ENCODE peak calls at places on chromosomes 16 and 17, in eight cellular contexts. One of them, this sample, is unnamed.

GRCh38 chr17:4043862-4044261 is 79.6 kb upstream of the ATP2A3 start:
- DNase-seq in mesendoderm: no peak
- DNase-seq in effector memory CD4-positive, alpha-beta T cell: peak; percentile 8
- DNase-seq in transverse colon: peak; percentile 74
- DNase-seq in mesenchymal stem cell: no peak
- DNase-seq in stomach: peak; percentile 64
- DNase-seq in lung: no peak
- DNase-seq in fibroblast of lung: no peak
- DNase-seq in this sample: no peak

GRCh38 chr17:28579526-28579925 is 2.8 kb upstream of the ALDOC start:
- DNase-seq in lung: no peak
- DNase-seq in mesendoderm: no peak
- DNase-seq in transverse colon: no peak
- DNase-seq in stomach: no peak
- DNase-seq in fibroblast of lung: no peak
- DNase-seq in effector memory CD4-positive, alpha-beta T cell: no peak
- DNase-seq in mesenchymal stem cell: no peak
- DNase-seq in this sample: no peak

GRCh38 chr16:70749681-70750601 is 51.0 kb downstream of the VAC14 start:
- DNase-seq in mesendoderm: no peak
- DNase-seq in lung: no peak
- DNase-seq in transverse colon: no peak
- DNase-seq in stomach: no peak
- DNase-seq in fibroblast of lung: no peak
- DNase-seq in effector memory CD4-positive, alpha-beta T cell: no peak
- DNase-seq in mesenchymal stem cell: peak; percentile 68
- DNase-seq in this sample: no peak

GRCh38 chr16:3101018-3101840 is 2.1 kb upstream of the ZSCAN10 start:
- DNase-seq in mesendoderm: peak; percentile 82
- DNase-seq in effector memory CD4-positive, alpha-beta T cell: no peak
- DNase-seq in lung: no peak
- DNase-seq in fibroblast of lung: no peak
- DNase-seq in mesenchymal stem cell: peak; percentile 34
- DNase-seq in stomach: no peak
- DNase-seq in transverse colon: no peak
- DNase-seq in this sample: peak; percentile 68

GRCh38 chr17:337453-337852 is 15.2 kb downstream of the RPH3AL start:
- DNase-seq in fibroblast of lung: no peak
- DNase-seq in mesenchymal stem cell: no peak
- DNase-seq in lung: no peak
- DNase-seq in effector memory CD4-positive, alpha-beta T cell: no peak
- DNase-seq in transverse colon: no peak
- DNase-seq in stomach: no peak
- DNase-seq in mesendoderm: no peak
- DNase-seq in this sample: no peak

GRCh38 chr16:67857547-67858233 is 10.2 kb upstream of the CENPT start:
- DNase-seq in stomach: peak; percentile 65
- DNase-seq in fibroblast of lung: peak; percentile 92
- DNase-seq in transverse colon: peak; percentile 75
- DNase-seq in lung: peak; percentile 90
- DNase-seq in mesendoderm: peak; percentile 96
- DNase-seq in effector memory CD4-positive, alpha-beta T cell: peak; percentile 31
- DNase-seq in mesenchymal stem cell: peak; percentile 99
- DNase-seq in this sample: peak; percentile 88

GRCh38 chr17:49971848-49972485 is 3.0 kb downstream of the DLX4 start:
- DNase-seq in transverse colon: no peak
- DNase-seq in mesendoderm: peak; percentile 35
- DNase-seq in lung: no peak
- DNase-seq in mesenchymal stem cell: no peak
- DNase-seq in effector memory CD4-positive, alpha-beta T cell: no peak
- DNase-seq in fibroblast of lung: no peak
- DNase-seq in stomach: no peak
- DNase-seq in this sample: peak; percentile 20

GRCh38 chr17:43790311-43790940 is 10.2 kb downstream of the CFAP97D1 start:
- DNase-seq in mesenchymal stem cell: no peak
- DNase-seq in lung: no peak
- DNase-seq in transverse colon: no peak
- DNase-seq in effector memory CD4-positive, alpha-beta T cell: no peak
- DNase-seq in fibroblast of lung: no peak
- DNase-seq in stomach: no peak
- DNase-seq in mesendoderm: peak; percentile 21
- DNase-seq in this sample: no peak

GRCh38 chr16:9311303-9311954 is 220.0 kb downstream of the HAPSTR1 start:
- DNase-seq in mesendoderm: peak; percentile 73
- DNase-seq in mesenchymal stem cell: no peak
- DNase-seq in stomach: no peak
- DNase-seq in fibroblast of lung: no peak
- DNase-seq in effector memory CD4-positive, alpha-beta T cell: no peak
- DNase-seq in transverse colon: peak; percentile 42
- DNase-seq in lung: no peak
- DNase-seq in this sample: no peak

GRCh38 chr17:72365857-72366415 is 245.1 kb downstream of the SOX9 start:
- DNase-seq in mesenchymal stem cell: no peak
- DNase-seq in fibroblast of lung: peak; percentile 86
- DNase-seq in effector memory CD4-positive, alpha-beta T cell: no peak
- DNase-seq in mesendoderm: no peak
- DNase-seq in lung: no peak
- DNase-seq in stomach: no peak
- DNase-seq in transverse colon: no peak
- DNase-seq in this sample: peak; percentile 34

GRCh38 chr17:55521193-55521592 is 9.9 kb upstream of the SMIM36 start:
- DNase-seq in transverse colon: no peak
- DNase-seq in effector memory CD4-positive, alpha-beta T cell: no peak
- DNase-seq in mesendoderm: no peak
- DNase-seq in mesenchymal stem cell: no peak
- DNase-seq in fibroblast of lung: no peak
- DNase-seq in lung: no peak
- DNase-seq in stomach: no peak
- DNase-seq in this sample: no peak

GRCh38 chr16:49848530-49848929 is 7.4 kb downstream of the ZNF423 start:
- DNase-seq in lung: no peak
- DNase-seq in fibroblast of lung: no peak
- DNase-seq in stomach: no peak
- DNase-seq in mesenchymal stem cell: no peak
- DNase-seq in mesendoderm: no peak
- DNase-seq in effector memory CD4-positive, alpha-beta T cell: no peak
- DNase-seq in transverse colon: no peak
- DNase-seq in this sample: no peak

GRCh38 chr17:60602871-60603270 is 2.9 kb downstream of the PPM1D start:
- DNase-seq in mesendoderm: no peak
- DNase-seq in mesenchymal stem cell: no peak
- DNase-seq in stomach: no peak
- DNase-seq in transverse colon: no peak
- DNase-seq in fibroblast of lung: no peak
- DNase-seq in lung: no peak
- DNase-seq in effector memory CD4-positive, alpha-beta T cell: no peak
- DNase-seq in this sample: no peak

GRCh38 chr16:16146380-16147315 is 76.6 kb downstream of the ABCC6 start:
- DNase-seq in fibroblast of lung: no peak
- DNase-seq in mesenchymal stem cell: no peak
- DNase-seq in transverse colon: no peak
- DNase-seq in effector memory CD4-positive, alpha-beta T cell: no peak
- DNase-seq in stomach: no peak
- DNase-seq in mesendoderm: no peak
- DNase-seq in lung: no peak
- DNase-seq in this sample: no peak

GRCh38 chr17:16439867-16440351 is 24.5 kb downstream of the TRPV2 start:
- DNase-seq in lung: no peak
- DNase-seq in mesendoderm: no peak
- DNase-seq in transverse colon: no peak
- DNase-seq in mesenchymal stem cell: peak; percentile 42
- DNase-seq in fibroblast of lung: no peak
- DNase-seq in effector memory CD4-positive, alpha-beta T cell: no peak
- DNase-seq in stomach: no peak
- DNase-seq in this sample: peak; percentile 48

GRCh38 chr17:52147431-52147830 is 11.1 kb downstream of the CA10 start:
- DNase-seq in transverse colon: no peak
- DNase-seq in fibroblast of lung: peak; percentile 20
- DNase-seq in mesenchymal stem cell: no peak
- DNase-seq in lung: no peak
- DNase-seq in stomach: no peak
- DNase-seq in effector memory CD4-positive, alpha-beta T cell: no peak
- DNase-seq in mesendoderm: no peak
- DNase-seq in this sample: no peak

GRCh38 chr16:927406-927805 is 43.4 kb downstream of the LMF1 start:
- DNase-seq in lung: no peak
- DNase-seq in transverse colon: no peak
- DNase-seq in stomach: no peak
- DNase-seq in mesenchymal stem cell: no peak
- DNase-seq in effector memory CD4-positive, alpha-beta T cell: no peak
- DNase-seq in mesendoderm: no peak
- DNase-seq in fibroblast of lung: no peak
- DNase-seq in this sample: no peak

GRCh38 chr16:87970206-87970605 is 19.0 kb downstream of the BANP start:
- DNase-seq in mesendoderm: no peak
- DNase-seq in fibroblast of lung: peak; percentile 93
- DNase-seq in mesenchymal stem cell: no peak
- DNase-seq in lung: no peak
- DNase-seq in stomach: no peak
- DNase-seq in transverse colon: no peak
- DNase-seq in effector memory CD4-positive, alpha-beta T cell: no peak
- DNase-seq in this sample: peak; percentile 52

GRCh38 chr16:392450-393027 is 4.5 kb upstream of the NME4 start:
- DNase-seq in lung: no peak
- DNase-seq in fibroblast of lung: no peak
- DNase-seq in mesenchymal stem cell: no peak
- DNase-seq in mesendoderm: no peak
- DNase-seq in effector memory CD4-positive, alpha-beta T cell: no peak
- DNase-seq in transverse colon: no peak
- DNase-seq in stomach: no peak
- DNase-seq in this sample: no peak

GRCh38 chr17:5203178-5203907 is 11.7 kb upstream of the ZNF594 start:
- DNase-seq in mesenchymal stem cell: no peak
- DNase-seq in lung: no peak
- DNase-seq in fibroblast of lung: peak; percentile 37
- DNase-seq in effector memory CD4-positive, alpha-beta T cell: no peak
- DNase-seq in transverse colon: no peak
- DNase-seq in mesendoderm: no peak
- DNase-seq in stomach: no peak
- DNase-seq in this sample: peak; percentile 12

GRCh38 chr17:82424001-82424862 is 5.8 kb upstream of the OGFOD3 start:
- DNase-seq in lung: no peak
- DNase-seq in effector memory CD4-positive, alpha-beta T cell: peak; percentile 11
- DNase-seq in mesendoderm: peak; percentile 75
- DNase-seq in fibroblast of lung: peak; percentile 19
- DNase-seq in stomach: peak; percentile 45
- DNase-seq in transverse colon: peak; percentile 55
- DNase-seq in mesenchymal stem cell: peak; percentile 36
- DNase-seq in this sample: peak; percentile 57

GRCh38 chr17:59353106-59353854 is 21.8 kb downstream of the YPEL2 start:
- DNase-seq in lung: no peak
- DNase-seq in effector memory CD4-positive, alpha-beta T cell: no peak
- DNase-seq in stomach: no peak
- DNase-seq in transverse colon: no peak
- DNase-seq in mesendoderm: no peak
- DNase-seq in mesenchymal stem cell: no peak
- DNase-seq in fibroblast of lung: no peak
- DNase-seq in this sample: no peak
- H3K4me1 ChIP-seq in lung: peaks cover 56% of the 10 kb centered on the region
- H3K4me1 ChIP-seq in effector memory CD4-positive, alpha-beta T cell: peaks cover 5% of the 10 kb centered on the region
- H3K4me1 ChIP-seq in stomach: peaks cover 40% of the 10 kb centered on the region
- H3K4me1 ChIP-seq in transverse colon: peaks cover 28% of the 10 kb centered on the region
- H3K4me1 ChIP-seq in mesendoderm: peaks cover 4% of the 10 kb centered on the region
- H3K4me1 ChIP-seq in mesenchymal stem cell: peaks cover 12% of the 10 kb centered on the region
- H3K4me1 ChIP-seq in fibroblast of lung: peaks cover 7% of the 10 kb centered on the region
- H3K4me1 ChIP-seq in this sample: peaks cover 27% of the 10 kb centered on the region

DNA sequence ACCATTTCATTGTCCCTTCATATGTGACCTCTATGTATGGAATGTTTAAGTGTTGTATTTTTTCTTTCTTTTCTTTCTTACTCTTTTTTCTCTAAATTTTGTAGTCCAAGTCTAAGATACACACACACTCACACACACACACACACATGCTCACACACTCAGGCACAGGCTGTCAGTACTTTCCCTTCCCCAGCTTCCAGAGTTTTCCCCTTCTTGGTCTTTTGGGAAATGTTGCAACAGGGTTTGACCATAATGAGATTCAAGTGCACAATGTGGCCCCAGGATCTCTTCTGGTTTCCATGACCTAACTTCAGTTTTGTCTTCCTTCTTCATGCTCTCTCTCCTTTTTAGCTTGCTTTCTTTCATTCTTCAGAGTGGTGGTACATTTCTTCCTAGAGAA is 289.8 kb upstream of the FOXF1 start:
- DNase-seq in lung: no peak
- DNase-seq in effector memory CD4-positive, alpha-beta T cell: no peak
- DNase-seq in fibroblast of lung: peak; percentile 35
- DNase-seq in mesenchymal stem cell: peak; percentile 64
- DNase-seq in transverse colon: no peak
- DNase-seq in stomach: peak; percentile 3
- DNase-seq in mesendoderm: no peak
- DNase-seq in this sample: peak; percentile 23
- H3K27me3 ChIP-seq in lung: no peaks in the 10 kb centered on the region
- H3K27me3 ChIP-seq in effector memory CD4-positive, alpha-beta T cell: no peaks in the 10 kb centered on the region
- H3K27me3 ChIP-seq in fibroblast of lung: no peaks in the 10 kb centered on the region
- H3K27me3 ChIP-seq in mesenchymal stem cell: peaks cover 70% of the 10 kb centered on the region
- H3K27me3 ChIP-seq in transverse colon: no peaks in the 10 kb centered on the region
- H3K27me3 ChIP-seq in stomach: no peaks in the 10 kb centered on the region
- H3K27me3 ChIP-seq in mesendoderm: no peaks in the 10 kb centered on the region
- H3K27me3 ChIP-seq in this sample: peaks cover 8% of the 10 kb centered on the region

GRCh38 chr16:17497648-17498047 is 26.9 kb upstream of the XYLT1 start:
- DNase-seq in lung: no peak
- DNase-seq in fibroblast of lung: peak; percentile 94
- DNase-seq in mesenchymal stem cell: no peak
- DNase-seq in stomach: no peak
- DNase-seq in mesendoderm: no peak
- DNase-seq in effector memory CD4-positive, alpha-beta T cell: no peak
- DNase-seq in transverse colon: no peak
- DNase-seq in this sample: peak; percentile 23

GRCh38 chr16:17503331-17503730 is 32.6 kb upstream of the XYLT1 start:
- DNase-seq in lung: no peak
- DNase-seq in effector memory CD4-positive, alpha-beta T cell: no peak
- DNase-seq in transverse colon: no peak
- DNase-seq in mesendoderm: no peak
- DNase-seq in mesenchymal stem cell: no peak
- DNase-seq in fibroblast of lung: no peak
- DNase-seq in stomach: no peak
- DNase-seq in this sample: no peak

GRCh38 chr16:17501321-17501720 is 30.6 kb upstream of the XYLT1 start:
- DNase-seq in transverse colon: no peak
- DNase-seq in mesenchymal stem cell: no peak
- DNase-seq in effector memory CD4-positive, alpha-beta T cell: no peak
- DNase-seq in mesendoderm: no peak
- DNase-seq in fibroblast of lung: no peak
- DNase-seq in lung: no peak
- DNase-seq in stomach: no peak
- DNase-seq in this sample: no peak

GRCh38 chr16:17504050-17504449 is 33.3 kb upstream of the XYLT1 start:
- DNase-seq in mesenchymal stem cell: no peak
- DNase-seq in stomach: no peak
- DNase-seq in lung: no peak
- DNase-seq in fibroblast of lung: no peak
- DNase-seq in transverse colon: no peak
- DNase-seq in effector memory CD4-positive, alpha-beta T cell: no peak
- DNase-seq in mesendoderm: no peak
- DNase-seq in this sample: no peak

GRCh38 chr16:17499223-17499902 is 28.6 kb upstream of the XYLT1 start:
- DNase-seq in fibroblast of lung: no peak
- DNase-seq in stomach: no peak
- DNase-seq in transverse colon: no peak
- DNase-seq in effector memory CD4-positive, alpha-beta T cell: no peak
- DNase-seq in mesenchymal stem cell: no peak
- DNase-seq in mesendoderm: no peak
- DNase-seq in lung: no peak
- DNase-seq in this sample: peak; percentile 28
- H3K4me3 ChIP-seq in fibroblast of lung: no peak overlapping the region
- H3K4me3 ChIP-seq in stomach: no peak overlapping the region
- H3K4me3 ChIP-seq in transverse colon: no peak overlapping the region
- H3K4me3 ChIP-seq in effector memory CD4-positive, alpha-beta T cell: no peak overlapping the region
- H3K4me3 ChIP-seq in mesenchymal stem cell: no peak overlapping the region
- H3K4me3 ChIP-seq in mesendoderm: no peak overlapping the region
- H3K4me3 ChIP-seq in lung: no peak overlapping the region
- H3K4me3 ChIP-seq in this sample: no peak overlapping the region

GRCh38 chr17:7583253-7584109 is at the start of gene MPDU1:
- DNase-seq in transverse colon: peak; percentile 96
- DNase-seq in effector memory CD4-positive, alpha-beta T cell: peak; percentile 87
- DNase-seq in mesendoderm: peak; percentile 97
- DNase-seq in fibroblast of lung: peak; percentile 97
- DNase-seq in mesenchymal stem cell: peak; percentile 96
- DNase-seq in lung: peak; percentile 97
- DNase-seq in stomach: peak; percentile 96
- DNase-seq in this sample: peak; percentile 98
- H3K4me1 ChIP-seq in transverse colon: peaks cover 59% of the 10 kb centered on the region
- H3K4me1 ChIP-seq in effector memory CD4-positive, alpha-beta T cell: peaks cover 24% of the 10 kb centered on the region
- H3K4me1 ChIP-seq in mesendoderm: peaks cover 7% of the 10 kb centered on the region
- H3K4me1 ChIP-seq in fibroblast of lung: peaks cover 50% of the 10 kb centered on the region
- H3K4me1 ChIP-seq in mesenchymal stem cell: peaks cover 39% of the 10 kb centered on the region
- H3K4me1 ChIP-seq in lung: peaks cover 10% of the 10 kb centered on the region
- H3K4me1 ChIP-seq in stomach: peaks cover 85% of the 10 kb centered on the region
- H3K4me1 ChIP-seq in this sample: peaks cover 67% of the 10 kb centered on the region